ENCODE peak calls at places on chromosome 15, in ten cellular contexts. C, F, Q, V, O, E, X, G, Z and Y are unnamed samples.

GRCh38 chr15:78212546-78213424 is 21.6 kb downstream of the ACSBG1 start:
- DNase-seq in C (peak), F (no peak), Q (peak), V (no peak), O (peak), E (no peak), X (no peak), G (peak), Z (no peak), Y (no peak)

GRCh38 chr15:65409284-65409631 is 13.5 kb downstream of the IGDCC4 start:
- DNase-seq in C (no peak), F (no peak), Q (no peak), V (peak), O (no peak), E (no peak), X (no peak), G (peak), Z (no peak), Y (no peak)

GRCh38 chr15:65377105-65377975 is 462 bp downstream of the IGDCC3 start:
- DNase-seq in C (no peak), F (no peak), Q (peak), V (peak), O (no peak), E (no peak), X (no peak), G (no peak), Z (peak), Y (no peak)

GRCh38 chr15:99126195-99126594 is 21.3 kb downstream of the SYNM start:
- DNase-seq in C (no peak), F (no peak), Q (no peak), V (no peak), O (no peak), E (no peak), X (peak), G (no peak), Z (no peak), Y (no peak)

GRCh38 chr15:48520376-48521155 is 124.9 kb downstream of the FBN1 start:
- DNase-seq in C (no peak), F (no peak), Q (no peak), V (no peak), O (no peak), E (no peak), X (no peak), G (peak), Z (no peak), Y (no peak)

GRCh38 chr15:63726491-63726890 is 107.3 kb downstream of the HERC1 start:
- DNase-seq in C (no peak), F (no peak), Q (no peak), V (no peak), O (no peak), E (no peak), X (no peak), G (no peak), Z (no peak), Y (no peak)

GRCh38 chr15:63439536-63440264 is 58.1 kb upstream of the CA12 start:
- DNase-seq in C (no peak), F (no peak), Q (no peak), V (no peak), O (peak), E (no peak), X (no peak), G (peak), Z (peak), Y (no peak)

GRCh38 chr15:52730163-52730562 is 51.0 kb upstream of the ATOSA start:
- DNase-seq in C (no peak), F (peak), Q (no peak), V (peak), O (no peak), E (no peak), X (no peak), G (peak), Z (no peak), Y (no peak)

GRCh38 chr15:64430000-64430735 is 30.2 kb upstream of the ZNF609 start:
- DNase-seq in C (no peak), F (no peak), Q (no peak), V (peak), O (peak), E (peak), X (no peak), G (no peak), Z (peak), Y (peak)

GRCh38 chr15:42138968-42139386 is 17.5 kb downstream of the PLA2G4F start:
- DNase-seq in C (no peak), F (no peak), Q (no peak), V (no peak), O (no peak), E (no peak), X (no peak), G (no peak), Z (no peak), Y (no peak)

GRCh38 chr15:82275410-82275809 is 12.8 kb downstream of the SAXO2 start:
- DNase-seq in C (no peak), F (no peak), Q (no peak), V (no peak), O (no peak), E (no peak), X (no peak), G (no peak), Z (no peak), Y (no peak)

GRCh38 chr15:84649706-84650105 is 4.4 kb downstream of the WDR73 start:
- DNase-seq in C (no peak), F (no peak), Q (no peak), V (no peak), O (no peak), E (no peak), X (no peak), G (peak), Z (no peak), Y (no peak)

GRCh38 chr15:34709866-34710265 is 44.9 kb downstream of the GJD2 start:
- DNase-seq in C (no peak), F (no peak), Q (no peak), V (no peak), O (no peak), E (no peak), X (no peak), G (peak), Z (no peak), Y (no peak)

GRCh38 chr15:70195808-70196304 is 98.1 kb upstream of the TLE3 start:
- DNase-seq in C (peak), F (no peak), Q (peak), V (no peak), O (no peak), E (no peak), X (peak), G (peak), Z (no peak), Y (no peak)

GRCh38 chr15:70339551-70340517 is 242.1 kb upstream of the TLE3 start:
- DNase-seq in C (peak), F (no peak), Q (no peak), V (no peak), O (no peak), E (no peak), X (peak), G (no peak), Z (peak), Y (no peak)